ENCODE peak calls at places on chromosomes 1 and 21, in four cellular contexts. Z, V, E and F are unnamed samples.

GRCh38 chr1:209190591-209191241 is 392.8 kb upstream of the CAMK1G start:
- DNase-seq in Z (no peak), V (peak), E (peak), F (peak)

GRCh38 chr1:220878223-220879081 is 791 bp upstream of the HLX start:
- DNase-seq in Z (no peak), V (no peak), E (no peak), F (no peak)

GRCh38 chr1:162854245-162854860 is 6.6 kb downstream of the CCDC190 start:
- DNase-seq in Z (no peak), V (peak), E (peak), F (peak)

GRCh38 chr1:18160290-18160942 is 52.8 kb downstream of the IGSF21 start:
- DNase-seq in Z (no peak), V (no peak), E (no peak), F (no peak)

GRCh38 chr1:92784051-92784638 is 763 bp downstream of the EVI5 start:
- DNase-seq in Z (peak), V (no peak), E (peak), F (no peak)

GRCh38 chr1:43322506-43322905 is 15.1 kb upstream of the MPL start:
- DNase-seq in Z (no peak), V (no peak), E (no peak), F (no peak)

GRCh38 chr1:97680894-97681293 is 239.9 kb downstream of the DPYD start:
- DNase-seq in Z (no peak), V (no peak), E (no peak), F (peak)

GRCh38 chr1:48493970-48494769 is 22.2 kb upstream of the SPATA6 start:
- DNase-seq in Z (no peak), V (no peak), E (peak), F (no peak)

GRCh38 chr1:93021539-93022134 is 57.4 kb upstream of the MTF2 start:
- DNase-seq in Z (no peak), V (peak), E (peak), F (peak)

GRCh38 chr21:43802713-43803313 is 13.4 kb downstream of the RRP1 start:
- DNase-seq in Z (no peak), V (no peak), E (no peak), F (no peak)

GRCh38 chr1:74673351-74674111 is at the start of gene ERICH3:
- DNase-seq in Z (no peak), V (no peak), E (no peak), F (peak)

GRCh38 chr21:21111309-21111920 is 113.2 kb downstream of the NCAM2 start:
- DNase-seq in Z (no peak), V (no peak), E (no peak), F (no peak)

GRCh38 chr1:20291621-20292020 is 946 bp downstream of the VWA5B1 start:
- DNase-seq in Z (no peak), V (no peak), E (no peak), F (no peak)

GRCh38 chr1:209250970-209251636 is 332.4 kb upstream of the CAMK1G start:
- DNase-seq in Z (no peak), V (no peak), E (no peak), F (no peak)

GRCh38 chr1:115564201-115564600 is 77.6 kb upstream of the VANGL1 start:
- DNase-seq in Z (no peak), V (no peak), E (no peak), F (peak)

GRCh38 chr1:234768569-234769283 is 158.7 kb upstream of the IRF2BP2 start:
- DNase-seq in Z (no peak), V (no peak), E (peak), F (no peak)

GRCh38 chr1:240092301-240093119 is 827 bp downstream of the FMN2 start:
- DNase-seq in Z (no peak), V (no peak), E (no peak), F (peak)

GRCh38 chr21:26212220-26212619 is 41.6 kb upstream of the APP start:
- DNase-seq in Z (no peak), V (no peak), E (no peak), F (no peak)

GRCh38 chr1:65174585-65174984 is 26.6 kb downstream of the AK4 start:
- DNase-seq in Z (peak), V (no peak), E (no peak), F (no peak)

GRCh38 chr1:219931033-219931432 is 2.7 kb upstream of the SLC30A10 start:
- DNase-seq in Z (no peak), V (no peak), E (no peak), F (peak)

DNA sequence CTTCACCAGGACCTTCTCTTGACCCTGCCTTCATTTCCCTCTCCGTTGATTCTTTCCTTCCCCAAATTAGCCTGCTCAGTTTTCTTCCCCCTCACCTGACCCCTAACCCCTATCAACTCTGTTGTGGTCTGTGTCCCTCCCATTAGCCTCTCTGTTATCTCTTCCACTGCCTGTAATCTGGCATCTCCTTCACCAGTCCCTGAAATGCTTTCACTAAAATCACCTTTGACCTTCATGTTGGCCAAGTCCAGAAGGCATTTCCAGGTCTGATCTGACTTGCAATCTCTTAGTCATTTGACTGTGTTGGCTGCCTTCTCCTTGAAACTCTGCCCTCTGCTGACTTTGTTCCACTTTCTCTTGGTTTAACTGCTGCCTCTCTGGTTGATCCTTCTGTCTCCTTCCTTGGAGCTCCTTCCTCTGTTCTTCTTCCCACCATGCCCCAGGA is 28.2 kb downstream of the ATP8B2 start:
- DNase-seq in Z (peak), V (peak), E (peak), F (no peak)
- TF ChIP-seq ZBTB33 in Z (no peak), V (no peak), E (no peak), F (no peak)

GRCh38 chr1:3270403-3271245 is 183.8 kb upstream of the ARHGEF16 start:
- DNase-seq in Z (no peak), V (no peak), E (no peak), F (no peak)

GRCh38 chr1:3274972-3275371 is 179.5 kb upstream of the ARHGEF16 start:
- DNase-seq in Z (no peak), V (no peak), E (no peak), F (no peak)

GRCh38 chr1:3271866-3272265 is 182.6 kb upstream of the ARHGEF16 start:
- DNase-seq in Z (no peak), V (no peak), E (no peak), F (no peak)

GRCh38 chr1:3273447-3273846 is 181.0 kb upstream of the ARHGEF16 start:
- DNase-seq in Z (no peak), V (no peak), E (no peak), F (no peak)

GRCh38 chr1:3272321-3273045 is 182.0 kb upstream of the ARHGEF16 start:
- DNase-seq in Z (no peak), V (no peak), E (no peak), F (no peak)
- TF ChIP-seq GABPA in Z (no peak), V (no peak), E (no peak), F (no peak)

DNA sequence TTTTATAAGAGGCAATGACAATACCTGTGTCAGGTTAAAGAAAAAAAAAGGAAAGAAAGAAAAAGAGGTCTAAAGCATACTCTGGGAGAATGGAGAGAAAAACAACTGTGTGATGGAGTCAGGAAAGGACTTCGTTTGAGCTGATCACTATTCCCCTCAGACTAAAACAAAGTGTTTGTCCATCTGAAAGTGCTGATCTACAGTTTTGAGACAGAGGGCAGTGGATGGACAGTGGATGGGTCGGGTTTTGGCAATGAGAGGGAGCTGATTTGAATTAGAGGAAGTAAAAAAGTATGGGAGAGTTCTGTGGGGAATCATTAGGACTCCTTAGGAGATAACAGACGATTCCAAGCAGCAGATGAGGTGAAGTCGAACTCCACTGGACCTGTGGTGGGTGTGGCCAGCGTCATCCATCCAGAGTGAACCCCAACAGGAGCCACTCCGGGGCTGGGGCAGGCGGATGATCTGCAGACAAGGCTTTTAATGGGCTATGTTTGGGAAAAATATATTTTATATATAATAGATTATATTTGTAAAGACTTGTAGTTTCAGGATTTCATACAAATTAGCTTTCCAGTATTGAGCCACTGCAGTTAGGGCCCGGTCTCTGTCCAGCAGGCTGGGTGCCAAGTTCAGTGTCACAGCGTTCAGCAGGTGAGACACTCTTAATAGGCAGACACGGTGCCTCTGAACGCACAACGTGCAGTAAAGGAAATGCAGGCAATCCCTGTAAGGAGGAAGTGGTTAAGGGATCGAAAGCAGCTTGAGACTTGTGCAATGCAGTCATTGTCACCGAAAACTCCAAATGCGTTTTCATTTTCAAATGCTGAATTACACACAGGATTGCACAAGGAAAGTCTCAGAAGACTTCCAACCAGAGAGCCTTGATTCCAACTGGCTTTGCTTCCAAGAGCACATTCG is 62.1 kb downstream of the PTGS2 start:
- DNase-seq in Z (peak), V (no peak), E (no peak), F (no peak)
- TF ChIP-seq ZBTB33 in Z (no peak), V (no peak), E (no peak), F (no peak)

GRCh38 chr1:54583307-54583686 is 35.3 kb downstream of the ACOT11 start:
- DNase-seq in Z (no peak), V (no peak), E (no peak), F (no peak)

GRCh38 chr1:54580856-54581550 is 33.0 kb downstream of the ACOT11 start:
- DNase-seq in Z (no peak), V (no peak), E (no peak), F (no peak)

GRCh38 chr1:54583868-54584267 is 35.8 kb downstream of the ACOT11 start:
- DNase-seq in Z (no peak), V (no peak), E (no peak), F (no peak)

GRCh38 chr1:54581621-54582035 is 33.6 kb downstream of the ACOT11 start:
- DNase-seq in Z (no peak), V (no peak), E (peak), F (peak)

DNA sequence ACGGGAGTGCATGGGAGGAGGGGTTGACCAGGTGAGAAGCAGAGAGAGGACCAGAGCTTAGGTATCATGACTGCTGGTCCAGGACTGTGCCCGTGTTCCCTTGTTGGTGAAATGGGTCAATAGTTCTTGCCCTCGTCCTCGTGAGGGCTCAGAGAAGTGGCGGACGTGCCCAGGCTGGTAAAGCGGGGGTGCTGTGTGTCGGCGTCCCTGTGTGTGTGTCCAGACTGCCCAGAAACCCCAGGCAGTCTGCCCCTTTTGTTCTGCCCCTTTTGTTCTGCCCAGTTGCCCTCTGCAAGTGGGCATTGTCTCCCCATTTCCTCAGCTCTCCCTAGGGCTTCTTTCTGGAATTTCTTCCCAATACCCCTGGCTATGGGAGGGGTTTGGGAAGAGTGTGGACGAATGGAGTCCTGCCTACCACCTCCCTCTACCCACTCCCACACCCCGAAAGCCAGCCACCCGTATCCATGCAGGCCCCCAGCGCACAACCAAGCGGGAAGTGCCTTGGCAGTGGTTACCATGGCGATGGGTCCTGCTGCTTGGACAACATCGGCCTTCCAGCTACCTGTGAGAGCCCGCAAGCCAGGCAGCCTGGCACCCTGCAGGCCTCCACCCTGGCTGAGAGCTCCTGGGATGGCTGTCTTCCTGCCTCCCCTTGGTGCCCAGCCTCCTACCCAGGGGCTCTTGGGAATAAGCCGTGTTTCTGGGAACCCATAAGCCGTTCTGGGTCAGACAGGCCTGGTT is 34.7 kb downstream of the ACOT11 start:
- DNase-seq in Z (no peak), V (no peak), E (no peak), F (peak)
- TF ChIP-seq GABPA in Z (no peak), V (no peak), E (no peak), F (no peak)

GRCh38 chr1:228404107-228404720 is 2.4 kb downstream of the TRIM11 start:
- DNase-seq in Z (no peak), V (no peak), E (no peak), F (no peak)

GRCh38 chr1:228405979-228406265 is 713 bp downstream of the TRIM11 start:
- DNase-seq in Z (no peak), V (peak), E (no peak), F (no peak)

GRCh38 chr1:228403231-228403631 is 3.4 kb downstream of the TRIM11 start:
- DNase-seq in Z (no peak), V (no peak), E (no peak), F (no peak)

GRCh38 chr1:228407118-228408040 is 744 bp upstream of the TRIM11 start:
- DNase-seq in Z (no peak), V (no peak), E (no peak), F (no peak)

GRCh38 chr1:228405200-228405978 is 1.2 kb downstream of the TRIM11 start:
- DNase-seq in Z (no peak), V (no peak), E (no peak), F (no peak)
- TF ChIP-seq ZBTB33 in Z (no peak), V (no peak), E (no peak), F (no peak)

GRCh38 chr1:207959141-207959825 is 48.4 kb upstream of the CD34 start:
- DNase-seq in Z (no peak), V (no peak), E (no peak), F (peak)
- TF ChIP-seq GABPA in Z (no peak), V (no peak), E (no peak), F (no peak)

DNA sequence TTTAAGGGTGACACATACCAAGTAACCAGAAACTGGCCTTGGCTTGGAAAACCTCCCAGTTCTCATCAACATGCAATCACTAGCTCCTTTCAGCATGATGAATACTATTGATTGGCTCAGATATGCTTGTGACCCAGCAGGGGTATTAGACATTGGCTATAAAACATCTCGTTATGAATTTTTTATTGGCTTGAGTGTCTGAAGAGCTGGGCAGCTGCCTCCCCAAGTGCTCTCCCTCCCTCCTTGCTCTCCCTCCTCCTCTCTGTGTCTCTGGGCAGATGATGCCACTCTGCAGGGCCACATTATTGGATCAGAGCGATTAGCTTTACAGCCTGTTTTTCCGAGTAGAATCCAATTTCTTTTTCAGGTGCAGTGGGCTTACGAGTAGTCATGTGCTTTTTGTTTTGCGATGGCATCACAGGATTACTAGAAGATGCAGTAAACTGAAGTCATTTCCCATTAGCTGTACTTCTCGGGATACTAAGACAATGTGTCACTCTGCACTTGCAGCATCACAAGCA is 79.3 kb upstream of the ATF3 start:
- DNase-seq in Z (no peak), V (no peak), E (no peak), F (no peak)
- TF ChIP-seq ZBTB33 in Z (no peak), V (no peak), E (no peak), F (no peak)